ENCODE peak calls at places on chromosomes 4 and X, in six cellular contexts. One of them, this sample, is unnamed. For H3K4me1, the result is how much of the 10 kb centered on the place peaks cover.

GRCh38 chr4:8220661-8221446 is 21.8 kb downstream of the SH3TC1 start:
- DNase-seq in mesendoderm: no peak
- DNase-seq in IMR-90: no peak
- DNase-seq in mesenchymal stem cell: peak
- DNase-seq in neuronal stem cell: no peak
- DNase-seq in H1: no peak
- DNase-seq in this sample: no peak

GRCh38 chr4:68655764-68656444 is 14.5 kb downstream of the UGT2B15 start:
- DNase-seq in mesendoderm: no peak
- DNase-seq in IMR-90: no peak
- DNase-seq in mesenchymal stem cell: no peak
- DNase-seq in neuronal stem cell: no peak
- DNase-seq in H1: no peak
- DNase-seq in this sample: no peak

GRCh38 chr4:129545599-129546278 is 449.8 kb downstream of the C4orf33 start:
- DNase-seq in mesendoderm: no peak
- DNase-seq in IMR-90: no peak
- DNase-seq in mesenchymal stem cell: no peak
- DNase-seq in neuronal stem cell: no peak
- DNase-seq in H1: no peak
- DNase-seq in this sample: no peak

GRCh38 chrX:16431266-16431665 is 218.7 kb upstream of the S100G start:
- DNase-seq in mesendoderm: no peak
- DNase-seq in IMR-90: no peak
- DNase-seq in mesenchymal stem cell: no peak
- DNase-seq in neuronal stem cell: no peak
- DNase-seq in H1: no peak
- DNase-seq in this sample: no peak

GRCh38 chr4:123672987-123673386 is 276.4 kb downstream of the SPRY1 start:
- DNase-seq in mesendoderm: no peak
- DNase-seq in IMR-90: peak
- DNase-seq in mesenchymal stem cell: peak
- DNase-seq in neuronal stem cell: no peak
- DNase-seq in H1: no peak
- DNase-seq in this sample: peak

GRCh38 chr4:8349664-8350225 is 80.2 kb downstream of the HTRA3 start:
- DNase-seq in mesendoderm: peak
- DNase-seq in IMR-90: no peak
- DNase-seq in mesenchymal stem cell: no peak
- DNase-seq in neuronal stem cell: no peak
- DNase-seq in H1: peak
- DNase-seq in this sample: no peak

GRCh38 chr4:155676430-155676825 is 9.8 kb downstream of the GUCY1A1 start:
- DNase-seq in mesendoderm: peak
- DNase-seq in IMR-90: no peak
- DNase-seq in mesenchymal stem cell: peak
- DNase-seq in neuronal stem cell: peak
- DNase-seq in H1: no peak
- DNase-seq in this sample: no peak

GRCh38 chr4:159360549-159360948 is 257.7 kb downstream of the RAPGEF2 start:
- DNase-seq in mesendoderm: no peak
- DNase-seq in IMR-90: peak
- DNase-seq in mesenchymal stem cell: peak
- DNase-seq in neuronal stem cell: no peak
- DNase-seq in H1: no peak
- DNase-seq in this sample: no peak

GRCh38 chr4:39205000-39205399 is 22.7 kb downstream of the WDR19 start:
- DNase-seq in mesendoderm: no peak
- DNase-seq in IMR-90: no peak
- DNase-seq in mesenchymal stem cell: no peak
- DNase-seq in neuronal stem cell: no peak
- DNase-seq in H1: no peak
- DNase-seq in this sample: no peak

GRCh38 chr4:180828455-180829018 is 1414.7 kb upstream of the TENM3 start:
- DNase-seq in mesendoderm: peak
- DNase-seq in IMR-90: peak
- DNase-seq in mesenchymal stem cell: peak
- DNase-seq in neuronal stem cell: peak
- DNase-seq in H1: no peak
- DNase-seq in this sample: peak

DNA sequence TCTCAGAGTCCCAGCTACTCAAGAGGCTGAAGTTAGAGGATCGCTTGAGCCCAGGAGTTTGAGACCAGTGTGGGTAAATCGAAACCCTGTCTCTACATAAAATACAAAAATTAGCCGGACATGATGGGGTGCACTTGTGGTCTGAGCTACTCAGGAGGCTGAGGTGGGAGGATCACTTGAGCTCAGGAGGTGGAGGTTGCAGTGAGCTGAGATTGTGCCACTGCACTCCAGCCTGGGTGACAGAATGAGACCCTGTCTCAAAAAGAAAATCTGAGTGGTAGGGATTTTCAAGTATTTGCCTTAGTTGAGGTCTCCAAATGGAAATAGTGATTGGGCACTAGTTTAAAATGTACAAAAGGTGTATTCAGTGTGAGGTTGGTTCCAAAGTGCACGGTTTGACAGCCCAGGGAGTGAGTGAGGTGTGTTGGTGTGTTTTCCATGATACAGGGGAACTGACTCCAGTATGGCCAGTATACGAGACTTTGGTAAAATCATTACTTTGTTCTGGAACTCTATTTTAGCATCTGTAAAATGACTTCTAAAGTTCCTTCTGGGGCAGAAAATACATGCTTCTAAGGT is 13.8 kb downstream of the ADD1 start:
- DNase-seq in mesendoderm: no peak
- DNase-seq in IMR-90: no peak
- DNase-seq in mesenchymal stem cell: no peak
- DNase-seq in neuronal stem cell: no peak
- DNase-seq in H1: no peak
- DNase-seq in this sample: no peak
- H3K4me1 ChIP-seq in mesendoderm: under half
- H3K4me1 ChIP-seq in IMR-90: under half
- H3K4me1 ChIP-seq in mesenchymal stem cell: under half
- H3K4me1 ChIP-seq in neuronal stem cell: under half
- H3K4me1 ChIP-seq in H1: under half
- H3K4me1 ChIP-seq in this sample: under half

GRCh38 chrX:148381603-148382002 is 118.8 kb upstream of the AFF2 start:
- DNase-seq in mesendoderm: no peak
- DNase-seq in IMR-90: no peak
- DNase-seq in mesenchymal stem cell: no peak
- DNase-seq in neuronal stem cell: no peak
- DNase-seq in H1: no peak
- DNase-seq in this sample: no peak
- H3K4me3 ChIP-seq in mesendoderm: no peak
- H3K4me3 ChIP-seq in IMR-90: no peak
- H3K4me3 ChIP-seq in mesenchymal stem cell: no peak
- H3K4me3 ChIP-seq in neuronal stem cell: no peak
- H3K4me3 ChIP-seq in H1: no peak
- H3K4me3 ChIP-seq in this sample: no peak

GRCh38 chr4:110003401-110004187 is 90.9 kb downstream of the EGF start:
- DNase-seq in mesendoderm: no peak
- DNase-seq in IMR-90: no peak
- DNase-seq in mesenchymal stem cell: no peak
- DNase-seq in neuronal stem cell: no peak
- DNase-seq in H1: no peak
- DNase-seq in this sample: no peak
- H4K8ac ChIP-seq in mesendoderm: no peak
- H4K8ac ChIP-seq in IMR-90: no peak
- H4K8ac ChIP-seq in mesenchymal stem cell: no peak
- H4K8ac ChIP-seq in neuronal stem cell: no peak
- H4K8ac ChIP-seq in H1: no peak
- H4K8ac ChIP-seq in this sample: no peak

GRCh38 chr4:5034206-5034605 is 14.9 kb upstream of the CYTL1 start:
- DNase-seq in mesendoderm: no peak
- DNase-seq in IMR-90: peak
- DNase-seq in mesenchymal stem cell: peak
- DNase-seq in neuronal stem cell: no peak
- DNase-seq in H1: no peak
- DNase-seq in this sample: no peak

GRCh38 chr4:5033266-5033945 is 14.1 kb upstream of the CYTL1 start:
- DNase-seq in mesendoderm: no peak
- DNase-seq in IMR-90: no peak
- DNase-seq in mesenchymal stem cell: peak
- DNase-seq in neuronal stem cell: no peak
- DNase-seq in H1: no peak
- DNase-seq in this sample: no peak

GRCh38 chr4:5032825-5033224 is 13.6 kb upstream of the CYTL1 start:
- DNase-seq in mesendoderm: no peak
- DNase-seq in IMR-90: no peak
- DNase-seq in mesenchymal stem cell: no peak
- DNase-seq in neuronal stem cell: no peak
- DNase-seq in H1: no peak
- DNase-seq in this sample: no peak

GRCh38 chr4:5037553-5038551 is 13.4 kb upstream of the STK32B start:
- DNase-seq in mesendoderm: peak
- DNase-seq in IMR-90: peak
- DNase-seq in mesenchymal stem cell: peak
- DNase-seq in neuronal stem cell: no peak
- DNase-seq in H1: no peak
- DNase-seq in this sample: peak

GRCh38 chr4:5036239-5036638 is 15.0 kb upstream of the STK32B start:
- DNase-seq in mesendoderm: peak
- DNase-seq in IMR-90: peak
- DNase-seq in mesenchymal stem cell: peak
- DNase-seq in neuronal stem cell: no peak
- DNase-seq in H1: no peak
- DNase-seq in this sample: no peak
- H3K4me1 ChIP-seq in mesendoderm: under half
- H3K4me1 ChIP-seq in IMR-90: under half
- H3K4me1 ChIP-seq in mesenchymal stem cell: under half
- H3K4me1 ChIP-seq in neuronal stem cell: under half
- H3K4me1 ChIP-seq in H1: under half
- H3K4me1 ChIP-seq in this sample: under half

DNA sequence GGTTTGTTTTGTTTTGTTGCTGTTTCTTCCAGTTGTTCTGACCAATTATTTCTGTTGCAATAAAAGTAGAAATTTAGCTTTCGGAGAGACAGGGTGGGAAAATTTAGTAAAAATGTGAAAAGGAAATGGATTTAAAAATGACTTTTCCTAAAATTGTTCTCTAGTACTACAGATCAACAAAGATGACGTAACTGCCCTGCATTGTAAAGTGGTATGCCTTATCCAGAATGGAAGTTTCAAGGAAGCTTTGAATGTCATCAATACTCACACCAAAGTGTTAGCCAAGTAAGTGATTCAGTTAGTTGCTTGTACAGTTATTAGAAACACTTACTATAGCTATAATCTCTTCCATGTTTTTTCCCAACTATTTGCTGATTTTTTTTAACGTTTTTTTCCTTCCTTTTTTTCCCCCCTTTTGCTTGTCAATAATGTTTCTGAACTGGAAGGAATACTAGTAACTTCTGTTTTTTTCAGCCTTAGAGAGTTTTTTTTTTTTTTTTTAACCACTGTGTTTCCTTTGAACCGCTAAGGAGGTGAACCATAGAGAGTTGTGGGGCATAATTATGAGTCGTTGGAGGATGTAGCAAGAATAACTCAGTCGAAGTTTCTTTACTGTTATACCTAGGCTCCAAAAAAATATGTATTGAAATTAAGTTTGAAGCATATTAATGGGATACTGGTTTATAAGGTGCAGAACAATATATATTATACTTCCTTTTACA is 2.2 kb downstream of the SRP72 start:
- DNase-seq in mesendoderm: no peak
- DNase-seq in IMR-90: no peak
- DNase-seq in mesenchymal stem cell: no peak
- DNase-seq in neuronal stem cell: no peak
- DNase-seq in H1: no peak
- DNase-seq in this sample: peak
- H3K4me3 ChIP-seq in mesendoderm: no peak
- H3K4me3 ChIP-seq in IMR-90: no peak
- H3K4me3 ChIP-seq in mesenchymal stem cell: peak
- H3K4me3 ChIP-seq in neuronal stem cell: no peak
- H3K4me3 ChIP-seq in H1: no peak
- H3K4me3 ChIP-seq in this sample: no peak

GRCh38 chr4:99088485-99089365 is at the start of gene ADH5:
- DNase-seq in mesendoderm: peak
- DNase-seq in IMR-90: peak
- DNase-seq in mesenchymal stem cell: peak
- DNase-seq in neuronal stem cell: peak
- DNase-seq in H1: peak
- DNase-seq in this sample: peak
- H4K8ac ChIP-seq in mesendoderm: no peak
- H4K8ac ChIP-seq in IMR-90: peak
- H4K8ac ChIP-seq in mesenchymal stem cell: peak
- H4K8ac ChIP-seq in neuronal stem cell: no peak
- H4K8ac ChIP-seq in H1: peak
- H4K8ac ChIP-seq in this sample: peak

GRCh38 chr4:105401278-105401677 is 72.6 kb downstream of the PPA2 start:
- DNase-seq in mesendoderm: no peak
- DNase-seq in IMR-90: peak
- DNase-seq in mesenchymal stem cell: no peak
- DNase-seq in neuronal stem cell: no peak
- DNase-seq in H1: no peak
- DNase-seq in this sample: no peak

DNA sequence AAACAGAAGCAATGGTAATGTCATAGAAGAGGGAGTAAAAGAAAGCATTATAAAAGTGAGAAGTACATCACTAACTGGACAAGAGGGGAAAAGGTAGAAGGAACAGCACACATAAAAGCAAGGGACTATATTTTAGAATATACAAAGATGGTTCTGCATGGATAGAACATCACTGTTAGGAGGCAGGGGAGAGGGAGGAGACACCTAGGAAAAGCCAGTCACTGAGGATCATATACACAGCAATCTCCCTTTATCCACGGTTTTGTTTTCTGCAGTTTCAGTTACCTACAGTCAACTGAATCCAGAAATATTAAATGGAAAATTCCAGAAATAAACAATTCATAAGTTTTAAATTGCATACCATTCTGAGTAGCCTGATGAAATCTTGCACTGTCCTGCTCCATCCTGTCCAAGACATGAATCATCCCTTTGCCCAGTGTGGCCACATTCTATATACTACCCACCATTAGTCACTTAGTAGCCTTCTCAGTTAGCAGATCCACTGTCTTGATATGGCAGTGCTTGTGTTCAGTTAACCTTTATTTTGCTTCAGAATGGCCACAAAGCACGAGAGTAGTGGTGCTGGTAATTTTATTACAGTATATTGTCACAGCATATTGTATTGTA is 74.2 kb downstream of the PPA2 start:
- DNase-seq in mesendoderm: no peak
- DNase-seq in IMR-90: peak
- DNase-seq in mesenchymal stem cell: peak
- DNase-seq in neuronal stem cell: no peak
- DNase-seq in H1: no peak
- DNase-seq in this sample: peak
- H3K4me1 ChIP-seq in mesendoderm: under half
- H3K4me1 ChIP-seq in IMR-90: under half
- H3K4me1 ChIP-seq in mesenchymal stem cell: under half
- H3K4me1 ChIP-seq in neuronal stem cell: under half
- H3K4me1 ChIP-seq in H1: under half
- H3K4me1 ChIP-seq in this sample: under half